ENCODE peak calls at places on chromosomes 16 and 17, in nine cellular contexts. One of them, this sample, is unnamed.

GRCh38 chr17:40311575-40311974 is 2.6 kb downstream of the RARA start:
- DNase-seq in NCI-H446 treated with DMSO at 0.1 percent for 48 hours: peak
- DNase-seq in putamen: no peak
- DNase-seq in adrenal gland: peak
- DNase-seq in HFFc6: no peak
- DNase-seq in EL: peak
- DNase-seq in colonic mucosa: peak
- DNase-seq in activated CD8-positive, alpha-beta T cell treated with anti-CD3 and anti-CD28 coated beads, Interleukin-2, amount 10 ng/mL, durations not matched to agents 7 days and 5 days: no peak
- DNase-seq in body of pancreas: no peak
- DNase-seq in this sample: peak

GRCh38 chr16:11472851-11473250 is 113.9 kb downstream of the LITAF start:
- DNase-seq in EL: no peak
- DNase-seq in body of pancreas: no peak
- DNase-seq in activated CD8-positive, alpha-beta T cell treated with anti-CD3 and anti-CD28 coated beads, Interleukin-2, amount 10 ng/mL, durations not matched to agents 7 days and 5 days: no peak
- DNase-seq in HFFc6: no peak
- DNase-seq in putamen: no peak
- DNase-seq in NCI-H446 treated with DMSO at 0.1 percent for 48 hours: no peak
- DNase-seq in colonic mucosa: no peak
- DNase-seq in adrenal gland: no peak
- DNase-seq in this sample: no peak

GRCh38 chr16:22098538-22099255 is 6.4 kb downstream of the VWA3A start:
- DNase-seq in adrenal gland: no peak
- DNase-seq in putamen: no peak
- DNase-seq in EL: peak
- DNase-seq in activated CD8-positive, alpha-beta T cell treated with anti-CD3 and anti-CD28 coated beads, Interleukin-2, amount 10 ng/mL, durations not matched to agents 7 days and 5 days: peak
- DNase-seq in HFFc6: peak
- DNase-seq in NCI-H446 treated with DMSO at 0.1 percent for 48 hours: peak
- DNase-seq in colonic mucosa: no peak
- DNase-seq in body of pancreas: no peak
- DNase-seq in this sample: no peak

GRCh38 chr17:82632461-82632860 is 15.8 kb downstream of the WDR45B start:
- DNase-seq in EL: no peak
- DNase-seq in putamen: no peak
- DNase-seq in HFFc6: no peak
- DNase-seq in adrenal gland: peak
- DNase-seq in activated CD8-positive, alpha-beta T cell treated with anti-CD3 and anti-CD28 coated beads, Interleukin-2, amount 10 ng/mL, durations not matched to agents 7 days and 5 days: no peak
- DNase-seq in colonic mucosa: no peak
- DNase-seq in NCI-H446 treated with DMSO at 0.1 percent for 48 hours: no peak
- DNase-seq in body of pancreas: no peak
- DNase-seq in this sample: no peak

GRCh38 chr17:57544834-57545463 is 200.2 kb downstream of the CCDC182 start:
- DNase-seq in HFFc6: no peak
- DNase-seq in colonic mucosa: no peak
- DNase-seq in putamen: no peak
- DNase-seq in EL: no peak
- DNase-seq in activated CD8-positive, alpha-beta T cell treated with anti-CD3 and anti-CD28 coated beads, Interleukin-2, amount 10 ng/mL, durations not matched to agents 7 days and 5 days: no peak
- DNase-seq in adrenal gland: no peak
- DNase-seq in NCI-H446 treated with DMSO at 0.1 percent for 48 hours: no peak
- DNase-seq in body of pancreas: no peak
- DNase-seq in this sample: no peak

GRCh38 chr16:74743668-74744299 is 30.8 kb downstream of the FA2H start:
- DNase-seq in putamen: no peak
- DNase-seq in body of pancreas: peak
- DNase-seq in EL: peak
- DNase-seq in colonic mucosa: peak
- DNase-seq in adrenal gland: peak
- DNase-seq in NCI-H446 treated with DMSO at 0.1 percent for 48 hours: no peak
- DNase-seq in activated CD8-positive, alpha-beta T cell treated with anti-CD3 and anti-CD28 coated beads, Interleukin-2, amount 10 ng/mL, durations not matched to agents 7 days and 5 days: no peak
- DNase-seq in HFFc6: peak
- DNase-seq in this sample: peak

GRCh38 chr16:1708083-1708767 is 2.2 kb downstream of the MAPK8IP3 start:
- DNase-seq in activated CD8-positive, alpha-beta T cell treated with anti-CD3 and anti-CD28 coated beads, Interleukin-2, amount 10 ng/mL, durations not matched to agents 7 days and 5 days: no peak
- DNase-seq in colonic mucosa: no peak
- DNase-seq in putamen: no peak
- DNase-seq in NCI-H446 treated with DMSO at 0.1 percent for 48 hours: no peak
- DNase-seq in adrenal gland: peak
- DNase-seq in body of pancreas: no peak
- DNase-seq in HFFc6: no peak
- DNase-seq in EL: no peak
- DNase-seq in this sample: no peak

GRCh38 chr17:65656390-65657250 is 95.2 kb upstream of the AXIN2 start:
- DNase-seq in activated CD8-positive, alpha-beta T cell treated with anti-CD3 and anti-CD28 coated beads, Interleukin-2, amount 10 ng/mL, durations not matched to agents 7 days and 5 days: no peak
- DNase-seq in adrenal gland: no peak
- DNase-seq in body of pancreas: no peak
- DNase-seq in EL: no peak
- DNase-seq in HFFc6: no peak
- DNase-seq in NCI-H446 treated with DMSO at 0.1 percent for 48 hours: no peak
- DNase-seq in colonic mucosa: no peak
- DNase-seq in putamen: no peak
- DNase-seq in this sample: no peak

GRCh38 chr16:84608281-84608680 is 9.6 kb downstream of the COTL1 start:
- DNase-seq in putamen: no peak
- DNase-seq in colonic mucosa: no peak
- DNase-seq in activated CD8-positive, alpha-beta T cell treated with anti-CD3 and anti-CD28 coated beads, Interleukin-2, amount 10 ng/mL, durations not matched to agents 7 days and 5 days: peak
- DNase-seq in adrenal gland: no peak
- DNase-seq in HFFc6: no peak
- DNase-seq in body of pancreas: no peak
- DNase-seq in NCI-H446 treated with DMSO at 0.1 percent for 48 hours: no peak
- DNase-seq in EL: no peak
- DNase-seq in this sample: no peak

This sample was measured in left colon.